ENCODE peak calls at places on chromosomes 5 and 9, in ten cellular contexts. C is HEK293T; T is endothelial cell of umbilical vein; O is prostate gland; G is stimulated activated CD4-positive, alpha-beta T cell treated with anti-CD3 and anti-CD28 coated beads, Interleukin-15, amount 100 ng/mL, for 48 hours; P is stimulated activated CD8-positive, alpha-beta memory T cell treated with anti-CD3 and anti-CD28 coated beads, Interleukin-2, amount 100 ng/mL, for 48 hours; B is fibroblast of pulmonary artery; V is GM04503; H is activated CD4-positive, alpha-beta T cell treated with anti-CD3 and anti-CD28 coated beads, Interleukin-2, amount 50 U/mL, for 24 hours; A is kidney epithelial cell. I is an unnamed sample.
A peak's percentile ranks its signal among the peaks of the same experiment; 100 is the strongest.

GRCh38 chr5:671459-672328 is 21.5 kb downstream of the TPPP start:
- DNase-seq in C (peak; percentile 74), T (peak; percentile 52), O (peak; percentile 51), G (no peak), P (peak; percentile 46), B (peak; percentile 60), V (no peak), H (peak; percentile 56), A (no peak), I (peak; percentile 86)

GRCh38 chr5:38207343-38207742 is 51.0 kb upstream of the EGFLAM start:
- DNase-seq in C (no peak), T (no peak), O (no peak), G (no peak), P (no peak), B (no peak), V (no peak), H (no peak), A (no peak), I (no peak)

GRCh38 chr9:134451700-134452458 is 125.6 kb downstream of the RXRA start:
- DNase-seq in C (no peak), T (no peak), O (no peak), G (no peak), P (no peak), B (no peak), V (no peak), H (no peak), A (no peak), I (no peak)

GRCh38 chr9:38432922-38433510 is 8.8 kb upstream of the IGFBPL1 start:
- DNase-seq in C (peak; percentile 46), T (peak; percentile 37), O (no peak), G (no peak), P (no peak), B (peak; percentile 64), V (no peak), H (no peak), A (no peak), I (no peak)

GRCh38 chr9:115364991-115365390 is 247.0 kb upstream of the TNC start:
- DNase-seq in C (no peak), T (no peak), O (no peak), G (no peak), P (no peak), B (no peak), V (no peak), H (no peak), A (no peak), I (no peak)

GRCh38 chr9:136964171-136964689 is 12.2 kb downstream of the LCN12 start:
- DNase-seq in C (no peak), T (no peak), O (no peak), G (no peak), P (no peak), B (no peak), V (no peak), H (no peak), A (no peak), I (no peak)

GRCh38 chr9:73149371-73150067 is 2.1 kb upstream of the ANXA1 start:
- DNase-seq in C (no peak), T (peak; percentile 88), O (no peak), G (no peak), P (no peak), B (peak; percentile 85), V (peak; percentile 63), H (no peak), A (peak; percentile 86), I (no peak)

GRCh38 chr5:72427488-72428437 is 79.4 kb downstream of the ZNF366 start:
- DNase-seq in C (no peak), T (peak; percentile 17), O (no peak), G (no peak), P (no peak), B (peak; percentile 68), V (no peak), H (no peak), A (peak; percentile 14), I (no peak)

GRCh38 chr5:111550282-111551020 is 38.1 kb upstream of the STARD4 start:
- DNase-seq in C (peak; percentile 73), T (peak; percentile 96), O (peak; percentile 84), G (peak; percentile 52), P (peak; percentile 55), B (peak; percentile 98), V (peak; percentile 88), H (peak; percentile 79), A (peak; percentile 93), I (peak; percentile 11)

GRCh38 chr5:153818626-153819025 is 220.1 kb downstream of the FAM114A2 start:
- DNase-seq in C (no peak), T (no peak), O (no peak), G (no peak), P (no peak), B (no peak), V (no peak), H (no peak), A (no peak), I (no peak)

GRCh38 chr5:133849116-133849515 is 119.3 kb downstream of the C5orf15 start:
- DNase-seq in C (no peak), T (no peak), O (no peak), G (no peak), P (no peak), B (no peak), V (no peak), H (no peak), A (no peak), I (no peak)

GRCh38 chr9:118618091-118618490 is 751.1 kb downstream of the BRINP1 start:
- DNase-seq in C (no peak), T (no peak), O (no peak), G (no peak), P (no peak), B (no peak), V (no peak), H (no peak), A (no peak), I (no peak)

GRCh38 chr9:73118898-73119554 is 32.6 kb upstream of the ANXA1 start:
- DNase-seq in C (no peak), T (peak; percentile 74), O (no peak), G (no peak), P (no peak), B (peak; percentile 75), V (peak; percentile 47), H (no peak), A (peak; percentile 41), I (no peak)

GRCh38 chr5:109690456-109691247 is 925 bp downstream of the MAN2A1 start:
- DNase-seq in C (peak; percentile 36), T (peak; percentile 87), O (peak; percentile 73), G (no peak), P (peak; percentile 42), B (peak; percentile 88), V (no peak), H (peak; percentile 13), A (no peak), I (peak; percentile 85)

GRCh38 chr9:128503870-128504269 is 649 bp upstream of the GLE1 start:
- DNase-seq in C (no peak), T (no peak), O (no peak), G (no peak), P (no peak), B (peak; percentile 21), V (no peak), H (no peak), A (no peak), I (no peak)

GRCh38 chr5:76528547-76529334 is 94.5 kb downstream of the F2RL2 start:
- DNase-seq in C (no peak), T (no peak), O (no peak), G (no peak), P (no peak), B (no peak), V (no peak), H (no peak), A (no peak), I (no peak)